ENCODE peak calls at places on chromosomes 3 and 15, in six cellular contexts. E, D, I, T, F and G are unnamed samples.

GRCh38 chr3:78707094-78707493 is 1060.7 kb downstream of the ROBO1 start:
- DNase-seq in E (no peak), D (no peak), F (no peak), T (no peak), I (no peak), G (no peak)

GRCh38 chr3:143001034-143001368 is 369 bp upstream of the U2SURP start:
- DNase-seq in T (no peak), E (no peak), D (no peak), I (no peak), F (no peak), G (peak; percentile 89)

GRCh38 chr3:107660316-107660976 is 137.7 kb downstream of the BBX start:
- DNase-seq in T (peak; percentile 49), D (no peak), I (no peak), F (peak; percentile 78), E (peak; percentile 70), G (peak; percentile 47)

GRCh38 chr15:74010929-74011540 is 16.5 kb downstream of the PML start:
- DNase-seq in D (no peak), E (peak; percentile 83), T (no peak), I (no peak), F (peak; percentile 82), G (no peak)

GRCh38 chr15:31102049-31102321 is 460 bp upstream of the TRPM1 start:
- DNase-seq in T (no peak), E (no peak), D (no peak), I (no peak), F (no peak), G (no peak)

GRCh38 chr15:67103869-67104268 is 38.5 kb downstream of the SMAD3 start:
- DNase-seq in D (no peak), E (no peak), T (no peak), F (no peak), I (no peak), G (no peak)

GRCh38 chr3:67648229-67648628 is 6.2 kb downstream of the SUCLG2 start:
- DNase-seq in F (no peak), I (no peak), E (peak; percentile 23), D (no peak), T (no peak), G (no peak)

GRCh38 chr15:59244337-59244736 is 37.7 kb downstream of the LDHAL6B start:
- DNase-seq in F (no peak), E (no peak), T (no peak), I (no peak), D (no peak), G (peak; percentile 73)

GRCh38 chr3:151168269-151169094 is 34.5 kb downstream of the GPR171 start:
- DNase-seq in T (peak; percentile 64), F (peak; percentile 73), I (peak; percentile 77), D (no peak), E (peak; percentile 80), G (peak; percentile 77)

GRCh38 chr15:77546050-77546501 is 86.6 kb downstream of the LINGO1 start:
- DNase-seq in I (no peak), D (no peak), T (no peak), F (peak; percentile 91), E (peak; percentile 89), G (no peak)

GRCh38 chr3:179765396-179765795 is 112.6 kb downstream of the USP13 start:
- DNase-seq in F (no peak), D (no peak), I (no peak), E (peak; percentile 29), T (no peak), G (no peak)

GRCh38 chr15:34341922-34342736 is 807 bp downstream of the NOP10 start:
- DNase-seq in D (no peak), T (no peak), F (no peak), I (no peak), E (no peak), G (no peak)

GRCh38 chr3:188369526-188369925 is 215.6 kb downstream of the LPP start:
- DNase-seq in T (no peak), I (no peak), D (no peak), F (no peak), E (no peak), G (no peak)

GRCh38 chr3:188365184-188365583 is 211.2 kb downstream of the LPP start:
- DNase-seq in T (no peak), F (no peak), E (no peak), D (no peak), I (no peak), G (no peak)

GRCh38 chr3:188367741-188368140 is 213.8 kb downstream of the LPP start:
- DNase-seq in F (no peak), D (no peak), T (no peak), I (no peak), E (no peak), G (no peak)

GRCh38 chr3:188362405-188362831 is 208.5 kb downstream of the LPP start:
- DNase-seq in T (no peak), F (peak; percentile 74), I (no peak), D (no peak), E (peak; percentile 76), G (no peak)

DNA sequence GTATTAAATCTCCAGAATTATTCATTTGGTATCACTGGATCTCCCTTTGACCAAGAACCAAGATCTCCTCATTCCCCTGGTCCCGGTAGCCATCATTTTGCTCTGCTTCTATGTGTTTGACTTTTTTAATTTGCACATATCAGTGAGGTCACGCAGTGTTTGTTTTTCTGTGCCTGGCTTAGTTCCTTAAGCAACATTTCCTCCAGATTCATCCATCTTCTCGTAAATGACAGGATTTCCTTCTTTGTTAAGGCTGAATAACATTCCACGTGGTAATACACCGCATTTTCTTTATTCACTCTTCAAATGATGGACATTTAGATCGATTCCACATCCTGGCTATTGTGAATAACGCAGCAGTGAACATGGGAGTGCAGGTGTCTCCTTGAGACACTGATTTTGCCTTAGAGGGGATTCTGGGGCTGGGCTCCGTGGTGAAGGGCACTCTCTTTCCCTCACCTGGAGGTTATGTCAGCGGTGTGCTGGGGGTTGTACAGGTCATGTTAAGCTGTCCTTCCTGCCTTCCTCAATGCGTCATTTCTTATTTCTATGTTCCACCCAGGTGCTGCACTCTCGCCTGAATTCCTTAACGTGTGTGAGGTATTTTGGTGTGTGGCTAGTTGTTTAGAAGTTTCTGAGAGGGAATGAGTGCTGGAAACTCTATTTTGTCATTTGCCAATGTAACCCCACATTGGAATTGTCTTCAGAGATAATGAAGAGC is 212.2 kb downstream of the LPP start:
- DNase-seq in F (peak; percentile 53), D (no peak), E (no peak), I (no peak), T (no peak), G (no peak)
- H3K4me3 ChIP-seq in F (no peak overlapping the region), D (peak overlapping the region; percentile 1), E (no peak overlapping the region), I (no peak overlapping the region), T (no peak overlapping the region), G (no peak overlapping the region)

GRCh38 chr3:122088519-122088918 is 33.4 kb downstream of the CD86 start:
- DNase-seq in T (no peak), F (no peak), E (no peak), I (no peak), D (no peak), G (no peak)

GRCh38 chr3:122091602-122092006 is 36.4 kb downstream of the CD86 start:
- DNase-seq in T (no peak), I (no peak), F (no peak), D (no peak), E (no peak), G (peak; percentile 84)

GRCh38 chr3:122094125-122094524 is 39.0 kb downstream of the CD86 start:
- DNase-seq in E (no peak), F (no peak), D (no peak), T (no peak), I (no peak), G (peak; percentile 83)

GRCh38 chr3:122094693-122095092 is 39.5 kb downstream of the CD86 start:
- DNase-seq in F (no peak), E (no peak), T (peak; percentile 71), I (no peak), D (no peak), G (peak; percentile 37)

DNA sequence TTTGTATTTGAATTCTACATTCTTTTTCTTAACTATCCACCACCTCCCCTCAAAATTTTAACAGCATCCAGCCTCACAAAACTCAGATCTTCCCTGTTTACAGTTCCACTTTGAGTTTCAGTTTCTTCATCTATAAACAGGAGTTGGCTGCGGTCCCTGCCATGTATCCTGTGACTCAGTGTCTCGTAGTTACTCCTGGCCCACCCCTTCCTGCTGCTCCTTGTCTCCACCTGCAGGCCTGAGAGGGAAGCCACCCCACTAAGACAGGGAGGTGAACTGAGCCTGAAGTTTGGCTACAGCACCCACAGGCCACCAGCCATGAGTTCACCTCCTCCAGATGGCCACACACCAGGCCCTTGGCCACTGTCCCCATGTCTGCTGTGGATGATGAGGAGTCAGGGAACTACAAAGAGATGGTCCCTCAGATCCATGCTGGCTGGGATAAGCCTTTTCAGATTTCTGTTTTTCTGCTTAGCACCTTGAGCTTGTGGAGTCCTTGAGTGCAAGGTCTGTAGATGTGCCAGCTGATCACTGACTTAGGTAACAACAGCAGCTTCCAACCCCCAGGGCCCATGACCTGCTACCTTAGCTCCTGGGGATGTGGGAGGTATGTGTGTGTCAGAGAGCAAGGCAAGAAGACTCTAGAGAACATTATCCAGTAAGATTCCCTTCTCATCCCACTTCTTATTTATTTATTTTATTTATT is 37.5 kb downstream of the CD86 start:
- DNase-seq in F (peak; percentile 29), I (peak; percentile 28), D (no peak), E (no peak), T (peak; percentile 51), G (peak; percentile 83)
- TF ChIP-seq CTCF in F (peak; percentile 60), I (no peak), D (no peak), E (peak; percentile 31), T (peak; percentile 85), G (peak; percentile 82)

GRCh38 chr3:86814918-86815655 is 175.9 kb downstream of the VGLL3 start:
- DNase-seq in E (peak; percentile 38), I (no peak), D (no peak), T (no peak), F (peak; percentile 15), G (no peak)
- H3K4me3 ChIP-seq in E (no peak overlapping the region), I (no peak overlapping the region), D (no peak overlapping the region), T (no peak overlapping the region), F (no peak overlapping the region), G (no peak overlapping the region)

GRCh38 chr3:112579232-112579631 is 17.4 kb downstream of the SLC35A5 start:
- DNase-seq in E (no peak), I (no peak), T (no peak), D (no peak), F (no peak), G (no peak)

GRCh38 chr3:112579697-112580096 is 17.9 kb downstream of the SLC35A5 start:
- DNase-seq in T (no peak), F (no peak), E (no peak), D (no peak), I (no peak), G (no peak)

GRCh38 chr3:112585782-112586181 is 23.9 kb downstream of the SLC35A5 start:
- DNase-seq in E (peak; percentile 12), D (no peak), I (no peak), F (no peak), T (no peak), G (no peak)

GRCh38 chr3:112583105-112583504 is 21.3 kb downstream of the SLC35A5 start:
- DNase-seq in E (no peak), D (no peak), T (no peak), F (no peak), I (no peak), G (no peak)

DNA sequence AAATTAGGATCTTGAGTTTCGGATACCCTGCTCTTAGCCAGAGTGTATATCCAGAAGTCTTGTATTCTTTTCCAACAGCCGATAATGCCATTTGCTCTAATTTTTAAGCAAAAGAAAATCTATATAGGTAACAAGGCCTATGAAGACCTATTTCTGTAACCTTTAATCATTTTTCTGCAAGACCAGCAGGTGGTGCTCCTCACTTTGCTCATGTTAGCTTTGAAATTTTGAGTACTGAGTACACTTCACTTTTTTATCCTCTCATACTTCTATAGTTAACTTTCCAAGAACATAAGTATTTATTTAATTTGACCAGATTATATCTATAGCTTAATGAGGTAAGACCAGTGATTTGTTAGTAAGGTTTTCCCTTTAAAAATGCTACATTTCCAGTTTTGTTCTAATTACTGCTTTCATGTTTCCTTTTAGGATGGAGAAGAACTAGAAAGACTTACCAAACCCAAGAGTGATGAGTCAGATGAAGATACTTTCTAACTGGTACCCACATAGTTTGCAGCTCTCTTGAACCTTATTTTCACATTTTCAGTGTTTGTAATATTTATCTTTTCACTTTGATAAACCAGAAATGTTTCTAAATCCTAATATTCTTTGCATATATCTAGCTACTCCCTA is 20.5 kb downstream of the SLC35A5 start:
- DNase-seq in T (peak; percentile 48), E (peak; percentile 83), D (no peak), F (peak; percentile 87), I (no peak), G (peak; percentile 67)
- TF ChIP-seq CTCF in T (peak; percentile 60), E (peak; percentile 62), D (no peak), F (peak; percentile 54), I (peak; percentile 69), G (peak; percentile 48)